ENCODE peak calls at places on chromosome 15, in eight cellular contexts. R is head of caudate nucleus, P is NCI-H748 treated with DMSO at 0.1 percent for 48 hours, W is NCI-H774, D is SW480, G is AG20443, N is mesendoderm, K is BJ. Y is an unnamed sample.

GRCh38 chr15:99704444-99704838 is 28.8 kb downstream of the LYSMD4 start:
- DNase-seq in K (peak; percentile 57), P (peak; percentile 54), D (peak; percentile 80), G (peak; percentile 54), W (peak; percentile 49), R (no peak), N (peak; percentile 94), Y (peak; percentile 64)

GRCh38 chr15:83209333-83209732 is 1.7 kb upstream of the HDGFL3 start:
- DNase-seq in P (no peak), N (peak; percentile 62), W (no peak), D (peak; percentile 31), K (no peak), G (no peak), R (no peak), Y (no peak)

GRCh38 chr15:57388199-57388863 is 12.0 kb downstream of the CGNL1 start:
- DNase-seq in N (no peak), P (no peak), K (no peak), W (no peak), G (peak; percentile 19), D (no peak), R (no peak), Y (no peak)

GRCh38 chr15:50148362-50148963 is 29.4 kb upstream of the ATP8B4 start:
- DNase-seq in K (no peak), P (no peak), D (peak; percentile 39), R (no peak), W (no peak), N (peak; percentile 95), G (peak; percentile 40), Y (peak; percentile 45)

GRCh38 chr15:84658080-84658787 is at the start of gene NMB:
- DNase-seq in K (no peak), D (peak; percentile 88), P (no peak), N (peak; percentile 94), R (peak; percentile 76), W (peak; percentile 63), G (peak; percentile 88), Y (peak; percentile 95)

GRCh38 chr15:64249842-64250575 is 87.2 kb upstream of the PPIB start:
- DNase-seq in K (no peak), P (no peak), W (no peak), G (no peak), N (no peak), D (no peak), R (no peak), Y (no peak)

GRCh38 chr15:72195101-72195511 is 2.5 kb downstream of the GRAMD2A start:
- DNase-seq in K (no peak), N (peak; percentile 59), G (no peak), W (no peak), D (no peak), R (no peak), P (no peak), Y (no peak)

GRCh38 chr15:68447209-68447608 is 15.2 kb upstream of the ITGA11 start:
- DNase-seq in N (no peak), W (no peak), D (peak; percentile 49), K (no peak), R (no peak), P (no peak), G (no peak), Y (no peak)

GRCh38 chr15:89457086-89457485 is 39.3 kb downstream of the RHCG start:
- DNase-seq in D (peak; percentile 21), G (no peak), K (no peak), R (no peak), W (no peak), P (no peak), N (peak; percentile 72), Y (no peak)

Y was measured in Calu3.